ENCODE peak calls at places on chromosomes 3 and 15, in four cellular contexts. K is IMR-90, M is H1, O is mesendoderm. F is an unnamed sample.
A peak's percentile ranks its signal among the peaks of the same experiment; 100 is the strongest.

GRCh38 chr3:160784853-160785252 is 28.8 kb downstream of the PPM1L start:
- DNase-seq in M (no peak), K (no peak), O (no peak), F (no peak)

GRCh38 chr15:28022961-28023360 is 76.2 kb downstream of the OCA2 start:
- DNase-seq in M (no peak), K (no peak), O (no peak), F (no peak)

GRCh38 chr3:150237490-150237889 is 170.6 kb upstream of the TSC22D2 start:
- DNase-seq in O (no peak), K (peak; percentile 73), M (no peak), F (no peak)

GRCh38 chr3:33791477-33792166 is 6.8 kb upstream of the PDCD6IP start:
- DNase-seq in K (peak; percentile 41), O (no peak), M (no peak), F (no peak)

GRCh38 chr15:89781055-89781454 is 4.9 kb downstream of the MESP2 start:
- DNase-seq in M (no peak), K (no peak), O (no peak), F (no peak)

GRCh38 chr15:31212956-31213694 is 111.6 kb upstream of the TRPM1 start:
- DNase-seq in M (no peak), K (no peak), O (no peak), F (no peak)

GRCh38 chr15:44479343-44479742 is 51.9 kb downstream of the CTDSPL2 start:
- DNase-seq in O (no peak), M (no peak), K (no peak), F (no peak)

GRCh38 chr3:185792955-185793354 is 31.9 kb downstream of the IGF2BP2 start:
- DNase-seq in O (no peak), K (no peak), M (no peak), F (no peak)

GRCh38 chr3:128497305-128498126 is 4.5 kb upstream of the GATA2 start:
- DNase-seq in M (no peak), O (peak; percentile 95), K (no peak), F (peak; percentile 92)

GRCh38 chr3:11434017-11434526 is 161.9 kb downstream of the ATG7 start:
- DNase-seq in O (no peak), K (peak; percentile 73), M (no peak), F (no peak)

GRCh38 chr3:150232992-150233451 is 175.1 kb upstream of the TSC22D2 start:
- DNase-seq in K (peak; percentile 35), M (no peak), O (no peak), F (no peak)

GRCh38 chr3:156477306-156477705 is 77.6 kb downstream of the SSR3 start:
- DNase-seq in K (peak; percentile 61), M (no peak), O (peak; percentile 74), F (peak; percentile 32)

GRCh38 chr3:54859204-54859603 is 68.7 kb downstream of the LRTM1 start:
- DNase-seq in M (no peak), K (peak; percentile 68), O (no peak), F (no peak)

GRCh38 chr3:61979645-61980430 is 393.5 kb downstream of the FEZF2 start:
- DNase-seq in O (no peak), K (no peak), M (no peak), F (no peak)

GRCh38 chr3:47612879-47613278 is 34.2 kb upstream of the CSPG5 start:
- DNase-seq in O (no peak), K (no peak), M (no peak), F (no peak)

GRCh38 chr3:150371741-150372254 is 36.3 kb upstream of the TSC22D2 start:
- DNase-seq in M (no peak), O (peak; percentile 95), K (peak; percentile 99), F (no peak)

GRCh38 chr3:119294402-119294888 is 262 bp downstream of the ARHGAP31 start:
- DNase-seq in M (no peak), O (no peak), K (no peak), F (no peak)
- H3K23ac ChIP-seq in M (no peak overlapping the region), O (peak overlapping the region; percentile 81), K (peak overlapping the region; percentile 100), F (no peak overlapping the region)

DNA sequence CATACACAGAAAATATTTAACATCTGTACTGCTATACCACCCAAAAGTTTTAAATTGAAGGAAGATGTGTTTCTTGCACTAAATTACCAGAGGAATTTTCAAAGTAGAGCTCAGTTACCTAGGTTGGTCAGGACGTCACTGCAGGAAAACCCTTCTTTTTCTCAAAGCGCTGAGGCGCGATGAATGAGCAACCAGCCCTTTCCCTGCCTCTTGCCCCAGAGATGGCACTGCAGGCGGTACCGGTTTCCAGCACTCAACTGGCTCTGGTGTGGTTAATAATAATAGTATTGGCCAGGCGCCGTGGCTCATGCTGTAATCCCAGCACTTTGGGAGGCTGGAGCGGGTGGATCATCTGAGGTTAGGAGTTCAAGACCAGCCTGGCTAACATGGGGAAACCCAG is 49.3 kb downstream of the HES1 start:
- DNase-seq in O (no peak), K (no peak), M (no peak), F (no peak)
- H3K27ac ChIP-seq in O (no peak overlapping the region), K (no peak overlapping the region), M (no peak overlapping the region), F (no peak overlapping the region)

GRCh38 chr15:58342508-58342907 is 89.3 kb upstream of the LIPC start:
- DNase-seq in O (no peak), K (no peak), M (no peak), F (no peak)

GRCh38 chr15:58348095-58348812 is 83.5 kb upstream of the LIPC start:
- DNase-seq in K (no peak), O (no peak), M (no peak), F (no peak)

GRCh38 chr15:58344164-58345070 is 87.4 kb upstream of the LIPC start:
- DNase-seq in O (no peak), M (no peak), K (peak; percentile 78), F (no peak)

GRCh38 chr15:58352026-58352929 is 79.5 kb upstream of the LIPC start:
- DNase-seq in M (no peak), K (no peak), O (no peak), F (no peak)

GRCh38 chr15:58346361-58346760 is 85.4 kb upstream of the LIPC start:
- DNase-seq in K (no peak), M (no peak), O (peak; percentile 77), F (no peak)
- H3K56ac ChIP-seq in K (no peak overlapping the region), M (no peak overlapping the region), O (no peak overlapping the region), F (no peak overlapping the region)

GRCh38 chr3:44764248-44764647 is 2.7 kb downstream of the KIF15 start:
- DNase-seq in M (no peak), K (no peak), O (no peak), F (no peak)

GRCh38 chr3:44762690-44763089 is 1.1 kb downstream of the KIF15 start:
- DNase-seq in O (no peak), M (no peak), K (no peak), F (no peak)

GRCh38 chr3:44761347-44762169 is at the start of the genes KIAA1143 and KIF15:
- DNase-seq in M (peak; percentile 91), K (peak; percentile 95), O (peak; percentile 98), F (peak; percentile 96)

GRCh38 chr3:44762170-44762677 is 630 bp downstream of the KIF15 start:
- DNase-seq in K (peak; percentile 12), O (no peak), M (no peak), F (no peak)
- H3K23ac ChIP-seq in K (peak overlapping the region; percentile 66), O (no peak overlapping the region), M (no peak overlapping the region), F (no peak overlapping the region)